ENCODE peak calls at places on chromosomes 4 and X, in four cellular contexts. One of them, this sample, is unnamed.

GRCh38 chr4:107379054-107379869 is 340.8 kb downstream of the PAPSS1 start:
- DNase-seq in BJ: no peak
- DNase-seq in kidney epithelial cell: peak; percentile 4
- DNase-seq in WTC11: no peak
- DNase-seq in this sample: no peak

GRCh38 chr4:147511005-147511660 is 30.2 kb downstream of the EDNRA start:
- DNase-seq in BJ: no peak
- DNase-seq in kidney epithelial cell: no peak
- DNase-seq in WTC11: no peak
- DNase-seq in this sample: no peak

GRCh38 chrX:65586491-65586890 is 51.9 kb upstream of the LAS1L start:
- DNase-seq in BJ: no peak
- DNase-seq in kidney epithelial cell: no peak
- DNase-seq in WTC11: no peak
- DNase-seq in this sample: no peak

GRCh38 chrX:48749182-48749581 is 12.4 kb upstream of the GLOD5 start:
- DNase-seq in BJ: no peak
- DNase-seq in kidney epithelial cell: no peak
- DNase-seq in WTC11: no peak
- DNase-seq in this sample: no peak

GRCh38 chr4:104447346-104447745 is 47.3 kb downstream of the CXXC4 start:
- DNase-seq in BJ: no peak
- DNase-seq in kidney epithelial cell: no peak
- DNase-seq in WTC11: no peak
- DNase-seq in this sample: no peak

GRCh38 chrX:10633722-10634121 is 13.3 kb upstream of the MID1 start:
- DNase-seq in BJ: no peak
- DNase-seq in kidney epithelial cell: peak; percentile 85
- DNase-seq in WTC11: no peak
- DNase-seq in this sample: no peak

GRCh38 chr4:126627255-126627654 is 1005.5 kb upstream of the INTU start:
- DNase-seq in BJ: no peak
- DNase-seq in kidney epithelial cell: no peak
- DNase-seq in WTC11: peak; percentile 29
- DNase-seq in this sample: peak; percentile 39

GRCh38 chr4:56937262-56937661 is 29.6 kb downstream of the REST start:
- DNase-seq in BJ: peak; percentile 40
- DNase-seq in kidney epithelial cell: peak; percentile 19
- DNase-seq in WTC11: no peak
- DNase-seq in this sample: no peak

GRCh38 chr4:40672528-40673522 is 43.2 kb upstream of the RBM47 start:
- DNase-seq in BJ: peak; percentile 87
- DNase-seq in kidney epithelial cell: peak; percentile 99
- DNase-seq in WTC11: peak; percentile 26
- DNase-seq in this sample: peak; percentile 59

GRCh38 chrX:152733261-152733975 is at the start of the genes CSAG1 and MAGEA12:
- DNase-seq in BJ: no peak
- DNase-seq in kidney epithelial cell: no peak
- DNase-seq in WTC11: no peak
- DNase-seq in this sample: no peak

GRCh38 chr4:121182296-121182695 is 18.2 kb upstream of the TNIP3 start:
- DNase-seq in BJ: no peak
- DNase-seq in kidney epithelial cell: no peak
- DNase-seq in WTC11: no peak
- DNase-seq in this sample: no peak

GRCh38 chrX:137549846-137550534 is 15.9 kb upstream of the ZIC3 start:
- DNase-seq in BJ: no peak
- DNase-seq in kidney epithelial cell: no peak
- DNase-seq in WTC11: peak; percentile 39
- DNase-seq in this sample: no peak

GRCh38 chr4:156298230-156298629 is 344.6 kb upstream of the CTSO start:
- DNase-seq in BJ: peak; percentile 91
- DNase-seq in kidney epithelial cell: peak; percentile 76
- DNase-seq in WTC11: no peak
- DNase-seq in this sample: no peak

GRCh38 chr4:72896515-72896914 is 173.0 kb downstream of the COX18 start:
- DNase-seq in BJ: peak; percentile 90
- DNase-seq in kidney epithelial cell: peak; percentile 52
- DNase-seq in WTC11: no peak
- DNase-seq in this sample: no peak

GRCh38 chrX:115564243-115564642 is 3.3 kb downstream of the PLS3 start:
- DNase-seq in BJ: no peak
- DNase-seq in kidney epithelial cell: no peak
- DNase-seq in WTC11: no peak
- DNase-seq in this sample: no peak

GRCh38 chr4:39062499-39062898 is 467 bp downstream of the KLHL5 start:
- DNase-seq in BJ: no peak
- DNase-seq in kidney epithelial cell: no peak
- DNase-seq in WTC11: no peak
- DNase-seq in this sample: no peak

GRCh38 chrX:20664774-20665173 is 398.1 kb upstream of the RPS6KA3 start:
- DNase-seq in BJ: no peak
- DNase-seq in kidney epithelial cell: no peak
- DNase-seq in WTC11: peak; percentile 12
- DNase-seq in this sample: no peak

GRCh38 chr4:40238700-40239548 is 42.1 kb downstream of the RHOH start:
- DNase-seq in BJ: no peak
- DNase-seq in kidney epithelial cell: no peak
- DNase-seq in WTC11: no peak
- DNase-seq in this sample: no peak

GRCh38 chrX:153460826-153461225 is 9.6 kb downstream of the HAUS7 start:
- DNase-seq in BJ: no peak
- DNase-seq in kidney epithelial cell: no peak
- DNase-seq in WTC11: peak; percentile 73
- DNase-seq in this sample: peak; percentile 83

GRCh38 chrX:21778236-21778635 is 20.3 kb upstream of the SMPX start:
- DNase-seq in BJ: no peak
- DNase-seq in kidney epithelial cell: no peak
- DNase-seq in WTC11: no peak
- DNase-seq in this sample: no peak

GRCh38 chrX:69503835-69504625 is at the start of gene NALF2:
- DNase-seq in BJ: no peak
- DNase-seq in kidney epithelial cell: peak; percentile 12
- DNase-seq in WTC11: peak; percentile 74
- DNase-seq in this sample: peak; percentile 78

GRCh38 chr4:16443504-16444088 is 217.3 kb upstream of the TAPT1 start:
- DNase-seq in BJ: no peak
- DNase-seq in kidney epithelial cell: no peak
- DNase-seq in WTC11: no peak
- DNase-seq in this sample: no peak

GRCh38 chr4:95158626-95159025 is 390.1 kb downstream of the UNC5C start:
- DNase-seq in BJ: no peak
- DNase-seq in kidney epithelial cell: no peak
- DNase-seq in WTC11: no peak
- DNase-seq in this sample: no peak

GRCh38 chr4:95153182-95153581 is 395.4 kb downstream of the BMPR1B start:
- DNase-seq in BJ: no peak
- DNase-seq in kidney epithelial cell: no peak
- DNase-seq in WTC11: no peak
- DNase-seq in this sample: no peak

GRCh38 chr4:95158045-95158444 is 390.7 kb downstream of the UNC5C start:
- DNase-seq in BJ: no peak
- DNase-seq in kidney epithelial cell: no peak
- DNase-seq in WTC11: no peak
- DNase-seq in this sample: no peak

GRCh38 chr4:95156452-95156765 is 392.4 kb downstream of the UNC5C start:
- DNase-seq in BJ: no peak
- DNase-seq in kidney epithelial cell: no peak
- DNase-seq in WTC11: no peak
- DNase-seq in this sample: no peak

GRCh38 chr4:95155759-95156451 is 392.9 kb downstream of the UNC5C start:
- DNase-seq in BJ: no peak
- DNase-seq in kidney epithelial cell: peak; percentile 18
- DNase-seq in WTC11: no peak
- DNase-seq in this sample: no peak
- TF ChIP-seq CTCF in BJ: peak; percentile 57
- TF ChIP-seq CTCF in kidney epithelial cell: peak; percentile 51
- TF ChIP-seq CTCF in WTC11: peak; percentile 50
- TF ChIP-seq CTCF in this sample: peak; percentile 34

GRCh38 chr4:7395635-7396034 is 39.1 kb downstream of the PSAPL1 start:
- DNase-seq in BJ: no peak
- DNase-seq in kidney epithelial cell: no peak
- DNase-seq in WTC11: no peak
- DNase-seq in this sample: peak; percentile 11
- TF ChIP-seq CTCF in BJ: no peak
- TF ChIP-seq CTCF in kidney epithelial cell: no peak
- TF ChIP-seq CTCF in WTC11: no peak
- TF ChIP-seq CTCF in this sample: no peak

GRCh38 chrX:151151668-151152267 is 24.6 kb upstream of the GPR50 start:
- DNase-seq in BJ: no peak
- DNase-seq in kidney epithelial cell: no peak
- DNase-seq in WTC11: peak; percentile 10
- DNase-seq in this sample: peak; percentile 39

GRCh38 chrX:151155234-151155633 is 21.1 kb upstream of the GPR50 start:
- DNase-seq in BJ: no peak
- DNase-seq in kidney epithelial cell: no peak
- DNase-seq in WTC11: no peak
- DNase-seq in this sample: no peak

DNA sequence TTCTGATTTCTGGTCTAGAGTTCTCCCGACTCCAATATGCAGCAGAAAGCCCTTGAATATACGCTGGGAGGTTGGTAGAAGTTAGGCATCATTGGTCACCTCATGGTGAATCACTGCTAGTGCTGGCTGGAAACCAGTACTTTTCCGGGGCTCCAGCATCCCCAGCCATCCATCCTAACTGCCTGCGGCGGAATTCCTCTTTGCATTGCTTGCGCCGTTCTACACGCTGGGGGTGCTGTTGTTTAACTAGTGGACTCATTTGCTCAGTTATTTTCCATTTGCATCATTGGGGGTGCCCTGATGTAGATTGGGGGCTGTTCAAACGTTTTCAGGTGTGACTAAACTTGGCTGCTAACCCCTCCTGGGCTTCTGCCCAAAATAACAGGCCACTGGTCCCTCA is 23.3 kb upstream of the GPR50 start:
- DNase-seq in BJ: no peak
- DNase-seq in kidney epithelial cell: no peak
- DNase-seq in WTC11: peak; percentile 63
- DNase-seq in this sample: no peak
- TF ChIP-seq CTCF in BJ: peak; percentile 13
- TF ChIP-seq CTCF in kidney epithelial cell: peak; percentile 27
- TF ChIP-seq CTCF in WTC11: no peak
- TF ChIP-seq CTCF in this sample: peak; percentile 47

DNA sequence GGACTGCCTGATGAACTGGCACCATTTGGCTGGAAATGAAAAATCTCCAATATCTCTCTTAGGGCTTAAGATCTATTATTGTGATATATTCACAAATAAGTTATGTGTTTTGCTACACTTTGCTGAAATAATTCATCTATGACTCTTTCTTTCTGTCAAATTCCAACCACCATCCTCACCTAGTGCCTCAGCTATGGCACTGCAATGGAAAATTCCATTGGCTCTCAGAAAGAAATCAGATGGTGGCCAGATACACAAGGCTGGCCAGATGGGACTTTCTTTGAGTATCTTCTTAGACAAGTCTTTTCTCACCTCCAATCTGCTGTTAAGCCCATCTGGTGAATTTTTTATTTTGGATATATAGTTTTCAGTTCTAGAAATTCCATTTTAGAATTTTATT is 28.0 kb downstream of the NAT8L start:
- DNase-seq in BJ: no peak
- DNase-seq in kidney epithelial cell: no peak
- DNase-seq in WTC11: no peak
- DNase-seq in this sample: no peak
- TF ChIP-seq CTCF in BJ: peak; percentile 19
- TF ChIP-seq CTCF in kidney epithelial cell: peak; percentile 2
- TF ChIP-seq CTCF in WTC11: no peak
- TF ChIP-seq CTCF in this sample: no peak